ENCODE peak calls at places on chromosomes 4 and X, in four cellular contexts. M, B, I and Z are unnamed samples.
A peak's percentile ranks its signal among the peaks of the same experiment; 100 is the strongest.

GRCh38 chr4:42344260-42344659 is 53.0 kb upstream of the SHISA3 start:
- DNase-seq in M (no peak), B (peak; percentile 29), I (no peak), Z (no peak)

GRCh38 chrX:46016296-46016695 is 528.9 kb downstream of the ZNF674 start:
- DNase-seq in I (no peak), B (no peak), M (no peak), Z (no peak)

GRCh38 chr4:161828061-161828460 is 335.7 kb downstream of the FSTL5 start:
- DNase-seq in B (no peak), M (peak; percentile 4), I (no peak), Z (no peak)

GRCh38 chrX:39199429-39199828 is 398.2 kb downstream of the MID1IP1 start:
- DNase-seq in B (no peak), M (no peak), I (no peak), Z (no peak)

GRCh38 chr4:7612311-7612710 is 177.6 kb upstream of the PSAPL1 start:
- DNase-seq in I (no peak), B (no peak), M (no peak), Z (no peak)

GRCh38 chr4:186701273-186701672 is 22.4 kb downstream of the FAT1 start:
- DNase-seq in B (no peak), I (no peak), M (peak; percentile 84), Z (no peak)

GRCh38 chrX:10722804-10723364 is 102.5 kb upstream of the MID1 start:
- DNase-seq in I (peak; percentile 20), B (no peak), M (peak; percentile 76), Z (peak; percentile 40)

GRCh38 chrX:154409222-154409871 is at the start of gene DNASE1L1:
- DNase-seq in B (peak; percentile 76), M (peak; percentile 92), I (no peak), Z (peak; percentile 32)

GRCh38 chr4:54090804-54091623 is 8.9 kb upstream of the GSX2 start:
- DNase-seq in I (no peak), B (no peak), M (peak; percentile 45), Z (no peak)

GRCh38 chr4:7266525-7267292 is 74.4 kb downstream of the SORCS2 start:
- DNase-seq in I (peak; percentile 42), M (peak; percentile 60), B (no peak), Z (peak; percentile 74)

GRCh38 chr4:101689220-101689619 is 101.3 kb upstream of the BANK1 start:
- DNase-seq in I (no peak), B (no peak), M (no peak), Z (no peak)

GRCh38 chr4:101682946-101683345 is 107.6 kb upstream of the BANK1 start:
- DNase-seq in B (no peak), I (no peak), M (no peak), Z (no peak)

DNA sequence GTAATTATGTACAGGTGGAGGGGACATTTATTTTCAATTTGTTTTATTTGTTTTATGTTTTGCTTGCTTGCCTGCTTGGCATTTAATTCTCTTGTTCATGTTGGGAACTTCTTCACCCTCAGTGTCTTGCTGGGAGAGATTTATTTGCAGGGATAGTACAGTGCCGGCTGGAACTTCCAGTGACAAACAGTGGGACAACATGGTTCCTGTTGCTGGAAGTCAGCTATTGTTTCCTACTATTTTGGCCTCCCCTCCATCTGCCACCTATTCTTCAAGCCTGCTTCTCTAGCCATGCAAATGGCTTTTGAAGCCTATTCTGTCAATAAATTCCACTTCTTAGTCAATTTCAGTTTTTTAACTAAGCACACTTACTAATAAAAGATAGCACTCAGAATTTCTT is 105.4 kb upstream of the BANK1 start:
- DNase-seq in I (no peak), M (no peak), B (no peak), Z (no peak)
- TF ChIP-seq CTCF in I (no peak), M (no peak), B (no peak), Z (no peak)

DNA sequence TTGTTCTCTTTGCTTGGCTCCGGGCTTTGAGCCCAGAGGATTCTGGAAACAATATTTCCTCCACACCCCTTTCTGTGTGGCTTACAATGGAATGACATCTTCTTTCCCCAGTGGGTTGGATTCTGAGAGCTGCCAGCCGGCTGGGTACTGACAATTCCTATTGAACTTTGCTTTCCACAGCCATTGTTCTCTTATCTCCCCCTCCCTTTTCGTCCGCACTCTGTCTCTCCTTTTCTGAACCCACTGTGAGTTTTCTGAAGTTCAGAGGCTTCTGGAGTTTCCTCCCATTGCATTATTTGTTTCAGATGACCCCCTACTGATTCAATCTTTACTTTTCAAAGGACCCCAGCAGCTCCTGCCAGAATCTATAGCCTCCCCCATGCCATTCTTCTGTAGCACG is 10.4 kb downstream of the SMPX start:
- DNase-seq in M (peak; percentile 37), I (no peak), B (no peak), Z (no peak)
- H3K4me3 ChIP-seq in M (no peak overlapping the region), I (no peak overlapping the region), B (no peak overlapping the region), Z (no peak overlapping the region)

DNA sequence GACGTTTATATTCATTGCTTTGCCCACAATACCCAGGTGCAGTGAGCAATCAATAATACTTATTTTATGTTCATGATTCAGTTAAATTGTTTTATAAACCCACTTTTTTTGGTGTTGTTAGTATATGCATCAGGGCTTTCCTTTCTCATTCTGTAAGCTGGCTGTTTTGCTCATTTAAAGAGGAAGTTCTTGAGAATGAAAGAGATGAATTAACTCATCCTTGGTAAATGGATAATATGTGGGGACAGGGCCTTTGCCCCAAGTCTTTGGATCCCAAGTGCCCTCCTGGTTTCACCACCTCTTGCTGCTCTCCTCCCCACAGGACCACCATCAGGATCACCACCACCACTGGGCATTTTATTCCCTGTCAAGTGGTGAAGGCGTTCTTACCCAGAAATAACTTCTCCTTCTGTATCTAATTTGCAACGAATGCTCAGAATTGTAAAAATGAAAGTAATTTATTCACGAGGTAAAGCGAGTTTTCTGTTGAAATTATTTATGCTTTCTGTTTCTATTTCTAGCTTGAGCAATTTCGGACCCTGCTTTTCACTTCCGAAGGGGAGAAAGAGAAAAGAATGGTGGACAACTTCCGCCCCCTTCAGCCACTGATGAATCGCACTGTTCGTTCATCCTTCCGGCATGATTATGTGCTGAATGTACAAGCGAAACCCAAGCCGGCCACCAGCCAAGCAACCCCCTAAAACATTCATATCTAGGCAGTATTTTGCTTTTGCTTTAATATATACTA is 8.1 kb upstream of the ZRSR2 start:
- DNase-seq in I (no peak), M (no peak), B (peak; percentile 63), Z (no peak)
- TF ChIP-seq CTCF in I (no peak), M (no peak), B (no peak), Z (peak; percentile 15)

GRCh38 chr4:76831475-76832390 is 66.2 kb downstream of the SOWAHB start:
- DNase-seq in I (no peak), B (no peak), M (peak; percentile 18), Z (no peak)
- H3K4me3 ChIP-seq in I (peak overlapping the region; percentile 12), B (no peak overlapping the region), M (no peak overlapping the region), Z (no peak overlapping the region)

DNA sequence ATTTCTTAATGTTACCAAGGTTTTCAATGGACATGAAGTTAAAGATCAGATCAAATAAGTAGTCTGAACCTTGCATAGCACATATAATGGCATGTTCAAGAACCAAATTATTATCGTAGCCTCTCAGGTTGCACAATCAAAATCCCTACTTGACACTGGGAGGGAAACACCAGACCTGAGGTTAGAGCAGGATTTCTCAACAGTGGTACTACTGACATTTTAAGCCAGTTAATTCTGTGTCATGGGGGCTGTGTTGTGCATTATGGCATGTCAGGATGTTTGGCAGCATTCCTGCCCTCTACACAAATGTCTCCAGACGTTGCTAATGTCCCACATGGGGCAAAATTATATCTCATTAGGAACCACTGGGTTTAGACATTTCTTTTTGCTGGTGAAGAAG is 20.8 kb downstream of the RLIM start:
- DNase-seq in B (no peak), M (peak; percentile 35), I (no peak), Z (no peak)
- TF ChIP-seq CTCF in B (no peak), M (no peak), I (no peak), Z (no peak)